ENCODE peak calls at places on chromosome 9, in eight cellular contexts. V is MCF 10A, H is tibial artery, C is HL-60, A is hepatocyte, I is BE2C, B is osteocyte, P is fibroblast of lung. D is an unnamed sample.

GRCh38 chr9:18438951-18439350 is 35.0 kb upstream of the ADAMTSL1 start:
- DNase-seq in B (no peak), H (no peak), C (no peak), V (no peak), P (no peak), I (no peak), A (no peak), D (no peak)

GRCh38 chr9:94812343-94812742 is 85.8 kb downstream of the AOPEP start:
- DNase-seq in C (no peak), H (no peak), A (no peak), P (peak; percentile 91), V (peak; percentile 70), I (no peak), B (no peak), D (no peak)

GRCh38 chr9:78023003-78023741 is 8.4 kb downstream of the GNAQ start:
- DNase-seq in A (peak; percentile 62), V (peak; percentile 40), C (peak; percentile 88), P (peak; percentile 83), B (no peak), H (peak; percentile 56), I (no peak), D (no peak)

GRCh38 chr9:124721109-124721850 is 49.8 kb downstream of the NR6A1 start:
- DNase-seq in P (peak; percentile 78), C (no peak), H (no peak), B (no peak), I (no peak), A (no peak), V (no peak), D (no peak)

GRCh38 chr9:22111871-22112247 is 102.8 kb upstream of the CDKN2B start:
- DNase-seq in H (no peak), I (no peak), V (no peak), B (no peak), P (peak; percentile 95), C (no peak), A (no peak), D (no peak)

GRCh38 chr9:37920471-37921167 is 16.7 kb upstream of the SLC25A51 start:
- DNase-seq in V (no peak), A (peak; percentile 35), I (no peak), P (no peak), C (peak; percentile 36), B (no peak), H (no peak), D (peak; percentile 63)

GRCh38 chr9:16223074-16223871 is 647.2 kb downstream of the BNC2 start:
- DNase-seq in B (no peak), A (peak; percentile 71), P (no peak), V (no peak), C (no peak), I (no peak), H (no peak), D (peak; percentile 60)

GRCh38 chr9:79969866-79970265 is 398.1 kb downstream of the TLE4 start:
- DNase-seq in H (no peak), B (no peak), C (no peak), V (no peak), A (no peak), I (no peak), P (no peak), D (no peak)

GRCh38 chr9:92589918-92590317 is 54.1 kb upstream of the ECM2 start:
- DNase-seq in B (no peak), C (no peak), I (no peak), H (no peak), P (no peak), V (no peak), A (no peak), D (no peak)

GRCh38 chr9:115341401-115341800 is 223.4 kb upstream of the TNC start:
- DNase-seq in C (no peak), P (no peak), V (no peak), I (no peak), A (no peak), H (peak; percentile 69), B (no peak), D (peak; percentile 66)

GRCh38 chr9:124254261-124254682 is 3.5 kb upstream of the NEK6 start:
- DNase-seq in B (no peak), V (no peak), C (no peak), A (no peak), P (no peak), I (no peak), H (no peak), D (peak; percentile 8)

GRCh38 chr9:94728719-94729118 is 2.2 kb downstream of the AOPEP start:
- DNase-seq in V (no peak), P (no peak), I (no peak), H (no peak), B (peak; percentile 32), A (no peak), C (no peak), D (no peak)

GRCh38 chr9:16001856-16002255 is 449.0 kb downstream of the CCDC171 start:
- DNase-seq in A (no peak), C (no peak), B (no peak), V (peak; percentile 27), P (peak; percentile 52), H (no peak), I (no peak), D (no peak)

GRCh38 chr9:121662896-121663580 is 11.6 kb downstream of the DAB2IP start:
- DNase-seq in H (no peak), A (no peak), C (no peak), V (no peak), B (no peak), I (no peak), P (peak; percentile 45), D (no peak)

GRCh38 chr9:137299938-137300337 is 2.1 kb downstream of the NRARP start:
- DNase-seq in I (no peak), P (no peak), A (no peak), H (no peak), V (no peak), B (no peak), C (no peak), D (no peak)

GRCh38 chr9:116877072-116877471 is 190.0 kb downstream of the TRIM32 start:
- DNase-seq in A (no peak), I (no peak), C (no peak), V (no peak), H (no peak), P (no peak), B (no peak), D (no peak)

GRCh38 chr9:68949271-68950000 is 64.5 kb downstream of the PRKACG start:
- DNase-seq in V (no peak), B (no peak), A (no peak), P (no peak), C (no peak), H (no peak), I (peak; percentile 11), D (no peak)
- TF ChIP-seq CTCF in V (no peak), B (no peak), A (no peak), P (peak; percentile 18), C (no peak), H (peak; percentile 37), I (peak; percentile 43), D (no peak)

DNA sequence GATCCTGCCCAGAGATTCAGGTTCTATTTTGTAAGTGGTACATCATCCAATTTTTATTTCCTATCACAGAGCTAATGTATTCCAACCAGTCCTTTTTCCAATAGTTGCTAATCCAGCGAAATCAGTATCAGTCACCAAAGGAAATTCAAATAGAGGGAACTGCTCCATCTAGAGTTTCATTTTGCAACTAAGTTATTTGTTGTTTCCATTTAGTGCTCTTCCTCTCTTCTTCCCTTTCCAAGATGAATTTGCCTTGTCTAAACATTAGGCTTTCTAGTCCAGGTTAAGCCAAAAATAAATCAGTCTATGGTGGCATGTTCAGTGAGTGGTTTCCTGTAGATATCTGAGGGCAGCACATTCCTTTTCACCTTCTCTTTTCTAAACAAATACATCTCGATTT is 79.8 kb upstream of the SPATA31D4 start:
- DNase-seq in V (peak; percentile 35), C (no peak), H (no peak), B (no peak), A (peak; percentile 30), P (peak; percentile 46), I (no peak), D (no peak)
- TF ChIP-seq CTCF in V (peak; percentile 26), C (no peak), H (peak; percentile 46), B (peak; percentile 59), A (peak; percentile 53), P (peak; percentile 34), I (peak; percentile 39), D (no peak)

GRCh38 chr9:98146101-98146991 is 27.3 kb upstream of the TRIM14 start:
- DNase-seq in I (peak; percentile 95), A (peak; percentile 88), H (no peak), B (no peak), C (peak; percentile 92), P (no peak), V (peak; percentile 92), D (no peak)
- TF ChIP-seq CTCF in I (no peak), A (no peak), H (no peak), B (no peak), C (no peak), P (no peak), V (no peak), D (no peak)

DNA sequence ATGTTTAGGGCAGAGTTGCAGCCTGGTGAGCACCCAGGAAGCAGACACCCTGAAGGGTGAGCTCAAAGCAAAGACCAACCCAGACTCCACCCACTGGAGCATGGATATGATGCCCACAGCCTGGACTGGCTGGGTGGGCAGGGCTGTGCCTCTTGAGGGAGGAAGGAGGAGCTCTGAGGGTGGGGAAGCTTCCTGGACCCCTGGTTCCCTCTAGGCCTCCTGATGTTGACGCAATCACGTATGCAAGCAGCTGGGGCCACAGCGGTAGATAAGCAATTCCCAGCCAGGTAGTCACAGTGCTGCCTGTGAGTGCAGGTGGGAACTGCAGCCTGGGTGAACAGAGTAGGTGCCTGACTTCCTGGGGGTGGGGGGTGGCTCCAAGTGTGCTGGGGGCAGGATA is 271.5 kb downstream of the CDK5RAP2 start:
- DNase-seq in A (no peak), B (peak; percentile 66), I (no peak), H (no peak), P (no peak), V (no peak), C (no peak), D (no peak)
- TF ChIP-seq CTCF in A (no peak), B (no peak), I (no peak), H (no peak), P (no peak), V (no peak), C (no peak), D (no peak)